ENCODE peak calls at places on chromosome 18, in five cellular contexts. U is MM.1S, N is fibroblast of lung, L is uterus, F is psoas muscle. I is an unnamed sample. For H3K36me3, the result is how much of the 10 kb centered on the place peaks cover.

GRCh38 chr18:45403341-45404049 is 211.8 kb upstream of the SLC14A2 start:
- DNase-seq in U (no peak), N (peak), L (no peak), F (no peak), I (no peak)

GRCh38 chr18:34039194-34039593 is 185.5 kb downstream of the NOL4 start:
- DNase-seq in U (peak), N (peak), L (no peak), F (no peak), I (no peak)

GRCh38 chr18:75624836-75625235 is 197.3 kb upstream of the SMIM21 start:
- DNase-seq in U (no peak), N (peak), L (no peak), F (no peak), I (no peak)

GRCh38 chr18:38944446-38945024 is 1378.9 kb upstream of the CELF4 start:
- DNase-seq in U (no peak), N (no peak), L (no peak), F (no peak), I (no peak)

GRCh38 chr18:3758531-3758930 is 308.6 kb downstream of the TGIF1 start:
- DNase-seq in U (no peak), N (peak), L (no peak), F (no peak), I (peak)

GRCh38 chr18:77990131-77990530 is 740.5 kb downstream of the GALR1 start:
- DNase-seq in U (no peak), N (no peak), L (no peak), F (no peak), I (no peak)

GRCh38 chr18:57915241-57915640 is 112.1 kb upstream of the ATP8B1 start:
- DNase-seq in U (no peak), N (peak), L (no peak), F (no peak), I (no peak)

GRCh38 chr18:26190506-26190905 is 35.7 kb upstream of the TAF4B start:
- DNase-seq in U (peak), N (no peak), L (no peak), F (no peak), I (no peak)

GRCh38 chr18:79333046-79333445 is 62.7 kb upstream of the NFATC1 start:
- DNase-seq in U (no peak), N (no peak), L (no peak), F (no peak), I (no peak)
- H3K36me3 ChIP-seq in U (under half), N (under half), L (under half), F (half or more), I (under half)

DNA sequence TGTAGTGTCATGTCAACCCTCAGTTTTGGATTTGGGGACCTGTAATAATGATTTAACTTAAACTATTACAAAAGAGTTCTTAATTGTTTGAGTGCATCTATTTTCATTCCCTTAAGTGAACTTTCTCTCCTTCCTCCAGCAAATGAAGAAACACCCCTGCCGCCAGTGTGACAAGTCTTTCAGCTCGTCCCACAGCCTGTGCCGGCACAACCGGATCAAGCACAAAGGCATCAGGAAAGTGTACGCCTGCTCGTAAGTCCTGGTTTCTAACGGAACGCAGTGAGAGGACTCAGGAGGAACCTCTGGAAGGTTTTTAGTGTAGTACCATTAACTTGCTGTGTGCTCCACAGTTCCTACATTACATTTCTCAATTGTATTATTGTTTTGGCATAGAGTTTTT is 114.2 kb downstream of the ZNF532 start:
- DNase-seq in U (no peak), N (no peak), L (no peak), F (no peak), I (no peak)
- H3K36me3 ChIP-seq in U (under half), N (under half), L (under half), F (half or more), I (half or more)

GRCh38 chr18:66562279-66562678 is 41.6 kb downstream of the CDH19 start:
- DNase-seq in U (no peak), N (no peak), L (no peak), F (no peak), I (no peak)
- H3K36me3 ChIP-seq in U (under half), N (under half), L (under half), F (under half), I (under half)

GRCh38 chr18:27585602-27586173 is 400.6 kb upstream of the CHST9 start:
- DNase-seq in U (no peak), N (no peak), L (no peak), F (no peak), I (no peak)
- H3K36me3 ChIP-seq in U (under half), N (under half), L (under half), F (under half), I (under half)

GRCh38 chr18:80042785-80043184 is 8.6 kb downstream of the RBFA start:
- DNase-seq in U (no peak), N (no peak), L (no peak), F (no peak), I (no peak)
- H3K36me3 ChIP-seq in U (under half), N (under half), L (under half), F (half or more), I (under half)

DNA sequence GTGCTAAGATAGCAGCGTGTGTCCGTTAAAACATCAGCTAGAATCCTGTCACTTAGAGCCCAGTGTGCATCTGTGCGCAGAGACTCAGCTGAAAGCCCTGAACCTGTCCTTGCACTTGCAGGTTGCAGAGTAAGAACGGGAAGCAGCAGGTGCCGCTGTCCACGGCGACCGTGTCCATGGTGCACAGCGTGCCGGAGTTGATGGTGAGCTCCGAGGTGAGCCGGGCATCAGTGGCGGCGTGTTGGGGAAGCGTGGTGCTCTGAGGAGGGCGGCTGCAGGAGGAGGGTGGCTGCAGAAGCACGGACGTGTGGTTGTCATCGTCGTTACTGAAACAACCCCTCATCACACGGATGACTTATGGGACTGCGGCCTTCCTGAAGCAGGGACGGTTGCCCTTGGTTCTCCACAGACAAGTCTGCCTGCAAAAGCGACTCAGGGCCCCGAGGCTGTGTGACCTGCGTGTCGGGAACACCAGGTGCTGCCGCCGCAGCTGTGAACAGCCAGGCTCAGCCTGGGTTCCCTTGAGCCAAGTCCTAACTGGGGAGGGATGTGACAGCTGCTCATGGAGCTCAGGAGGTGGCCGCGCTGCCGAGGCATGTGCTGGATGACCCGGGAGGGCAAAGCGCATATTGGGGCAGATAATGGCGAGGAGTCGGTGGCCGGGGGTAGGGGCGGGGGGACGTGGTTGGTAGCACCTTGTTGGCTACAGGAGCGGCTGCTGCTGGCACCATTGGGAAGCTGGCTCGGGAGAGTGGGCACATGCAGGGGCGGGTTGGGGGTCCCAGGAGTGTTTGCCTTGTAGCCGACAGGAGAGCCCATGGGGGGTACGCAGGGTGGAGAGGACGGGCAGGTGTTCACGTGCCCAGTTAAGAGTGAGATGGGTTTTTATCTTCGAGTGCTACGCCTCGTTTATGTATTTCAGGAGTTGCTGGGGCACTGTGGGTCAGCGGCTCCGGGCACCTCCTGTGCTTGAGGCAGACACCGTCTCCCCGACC is 16.6 kb downstream of the CTDP1 start:
- DNase-seq in U (no peak), N (no peak), L (no peak), F (no peak), I (no peak)
- H3K36me3 ChIP-seq in U (under half), N (under half), L (under half), F (under half), I (under half)

I was measured in trophoblast cell.